ENCODE peak calls at places on chromosomes 16 and 17, in eight cellular contexts. One of them, this sample, is unnamed.

GRCh38 chr17:50511058-50511457 is 2.8 kb downstream of the MYCBPAP start:
- DNase-seq in uterus: no peak
- DNase-seq in suprapubic skin: no peak
- DNase-seq in cardiac muscle cell: peak
- DNase-seq in IMR-90: peak
- DNase-seq in GM23338: no peak
- DNase-seq in AG04449: no peak
- DNase-seq in WTC11: no peak
- DNase-seq in this sample: no peak

GRCh38 chr17:64358261-64358788 is 32.3 kb downstream of the PECAM1 start:
- DNase-seq in GM23338: no peak
- DNase-seq in cardiac muscle cell: no peak
- DNase-seq in WTC11: no peak
- DNase-seq in suprapubic skin: no peak
- DNase-seq in AG04449: no peak
- DNase-seq in uterus: no peak
- DNase-seq in IMR-90: no peak
- DNase-seq in this sample: no peak

GRCh38 chr17:79045830-79046500 is 22.0 kb downstream of the C1QTNF1 start:
- DNase-seq in AG04449: no peak
- DNase-seq in uterus: peak
- DNase-seq in IMR-90: peak
- DNase-seq in suprapubic skin: peak
- DNase-seq in WTC11: peak
- DNase-seq in cardiac muscle cell: peak
- DNase-seq in GM23338: peak
- DNase-seq in this sample: no peak

GRCh38 chr16:1154291-1154886 is 1.5 kb downstream of the CACNA1H start:
- DNase-seq in suprapubic skin: no peak
- DNase-seq in GM23338: peak
- DNase-seq in WTC11: peak
- DNase-seq in uterus: peak
- DNase-seq in IMR-90: no peak
- DNase-seq in cardiac muscle cell: no peak
- DNase-seq in AG04449: no peak
- DNase-seq in this sample: no peak

GRCh38 chr16:15942901-15943690 is 6.3 kb upstream of the ABCC1 start:
- DNase-seq in IMR-90: no peak
- DNase-seq in AG04449: no peak
- DNase-seq in suprapubic skin: no peak
- DNase-seq in WTC11: no peak
- DNase-seq in GM23338: no peak
- DNase-seq in uterus: no peak
- DNase-seq in cardiac muscle cell: no peak
- DNase-seq in this sample: no peak

GRCh38 chr17:80348551-80349436 is 66.2 kb upstream of the ENDOV start:
- DNase-seq in AG04449: no peak
- DNase-seq in IMR-90: peak
- DNase-seq in WTC11: no peak
- DNase-seq in GM23338: no peak
- DNase-seq in suprapubic skin: peak
- DNase-seq in cardiac muscle cell: no peak
- DNase-seq in uterus: no peak
- DNase-seq in this sample: no peak

GRCh38 chr17:57541049-57541448 is 204.1 kb downstream of the CCDC182 start:
- DNase-seq in GM23338: no peak
- DNase-seq in IMR-90: no peak
- DNase-seq in cardiac muscle cell: no peak
- DNase-seq in AG04449: no peak
- DNase-seq in WTC11: no peak
- DNase-seq in uterus: no peak
- DNase-seq in suprapubic skin: no peak
- DNase-seq in this sample: no peak

GRCh38 chr17:58985265-58985810 is 121.3 kb downstream of the TRIM37 start:
- DNase-seq in uterus: no peak
- DNase-seq in cardiac muscle cell: no peak
- DNase-seq in GM23338: no peak
- DNase-seq in WTC11: no peak
- DNase-seq in IMR-90: no peak
- DNase-seq in suprapubic skin: no peak
- DNase-seq in AG04449: no peak
- DNase-seq in this sample: no peak

GRCh38 chr17:81456091-81456490 is 56.5 kb downstream of the ACTG1 start:
- DNase-seq in GM23338: no peak
- DNase-seq in cardiac muscle cell: no peak
- DNase-seq in AG04449: no peak
- DNase-seq in uterus: no peak
- DNase-seq in suprapubic skin: no peak
- DNase-seq in WTC11: no peak
- DNase-seq in IMR-90: no peak
- DNase-seq in this sample: no peak

GRCh38 chr17:66177048-66177447 is 14.9 kb downstream of the CEP112 start:
- DNase-seq in IMR-90: no peak
- DNase-seq in AG04449: no peak
- DNase-seq in suprapubic skin: no peak
- DNase-seq in GM23338: no peak
- DNase-seq in uterus: no peak
- DNase-seq in cardiac muscle cell: no peak
- DNase-seq in WTC11: no peak
- DNase-seq in this sample: no peak

GRCh38 chr17:1298616-1299015 is 19.2 kb downstream of the TRARG1 start:
- DNase-seq in AG04449: no peak
- DNase-seq in cardiac muscle cell: peak
- DNase-seq in GM23338: peak
- DNase-seq in uterus: no peak
- DNase-seq in IMR-90: no peak
- DNase-seq in suprapubic skin: no peak
- DNase-seq in WTC11: peak
- DNase-seq in this sample: no peak

GRCh38 chr17:27569257-27569722 is 61.7 kb upstream of the LGALS9 start:
- DNase-seq in GM23338: peak
- DNase-seq in IMR-90: peak
- DNase-seq in cardiac muscle cell: peak
- DNase-seq in uterus: no peak
- DNase-seq in WTC11: peak
- DNase-seq in suprapubic skin: no peak
- DNase-seq in AG04449: no peak
- DNase-seq in this sample: no peak

GRCh38 chr16:26889751-26890150 is 177.0 kb upstream of the C16orf82 start:
- DNase-seq in IMR-90: no peak
- DNase-seq in uterus: no peak
- DNase-seq in GM23338: no peak
- DNase-seq in WTC11: no peak
- DNase-seq in AG04449: no peak
- DNase-seq in cardiac muscle cell: no peak
- DNase-seq in suprapubic skin: no peak
- DNase-seq in this sample: no peak

GRCh38 chr16:19123535-19124178 is 9.9 kb downstream of the ITPRIPL2 start:
- DNase-seq in IMR-90: no peak
- DNase-seq in WTC11: no peak
- DNase-seq in AG04449: no peak
- DNase-seq in cardiac muscle cell: no peak
- DNase-seq in uterus: no peak
- DNase-seq in GM23338: no peak
- DNase-seq in suprapubic skin: no peak
- DNase-seq in this sample: no peak

GRCh38 chr16:68370921-68371651 is 60.3 kb downstream of the PRMT7 start:
- DNase-seq in WTC11: no peak
- DNase-seq in uterus: no peak
- DNase-seq in cardiac muscle cell: no peak
- DNase-seq in GM23338: no peak
- DNase-seq in suprapubic skin: no peak
- DNase-seq in AG04449: no peak
- DNase-seq in IMR-90: no peak
- DNase-seq in this sample: no peak

GRCh38 chr17:34131386-34131785 is 123.7 kb upstream of the CCL2 start:
- DNase-seq in suprapubic skin: no peak
- DNase-seq in AG04449: no peak
- DNase-seq in GM23338: no peak
- DNase-seq in uterus: no peak
- DNase-seq in cardiac muscle cell: peak
- DNase-seq in IMR-90: no peak
- DNase-seq in WTC11: no peak
- DNase-seq in this sample: no peak

GRCh38 chr16:78005881-78006280 is 16.5 kb upstream of the CLEC3A start:
- DNase-seq in IMR-90: no peak
- DNase-seq in cardiac muscle cell: peak
- DNase-seq in uterus: no peak
- DNase-seq in suprapubic skin: no peak
- DNase-seq in WTC11: peak
- DNase-seq in AG04449: no peak
- DNase-seq in GM23338: peak
- DNase-seq in this sample: no peak

GRCh38 chr17:41464682-41465081 is 2.5 kb downstream of the KRT32 start:
- DNase-seq in AG04449: peak
- DNase-seq in cardiac muscle cell: peak
- DNase-seq in IMR-90: peak
- DNase-seq in GM23338: no peak
- DNase-seq in uterus: peak
- DNase-seq in WTC11: no peak
- DNase-seq in suprapubic skin: no peak
- DNase-seq in this sample: no peak

GRCh38 chr17:48994548-48995331 is 2.4 kb upstream of the IGF2BP1 start:
- DNase-seq in suprapubic skin: no peak
- DNase-seq in uterus: no peak
- DNase-seq in AG04449: no peak
- DNase-seq in cardiac muscle cell: no peak
- DNase-seq in WTC11: no peak
- DNase-seq in GM23338: no peak
- DNase-seq in IMR-90: no peak
- DNase-seq in this sample: no peak

GRCh38 chr17:73089322-73089721 is 3.2 kb downstream of the SLC39A11 start:
- DNase-seq in AG04449: no peak
- DNase-seq in GM23338: no peak
- DNase-seq in WTC11: no peak
- DNase-seq in uterus: no peak
- DNase-seq in cardiac muscle cell: no peak
- DNase-seq in IMR-90: no peak
- DNase-seq in suprapubic skin: no peak
- DNase-seq in this sample: no peak

GRCh38 chr16:53429221-53429943 is 4.9 kb upstream of the RBL2 start:
- DNase-seq in WTC11: no peak
- DNase-seq in uterus: peak
- DNase-seq in AG04449: no peak
- DNase-seq in cardiac muscle cell: no peak
- DNase-seq in IMR-90: peak
- DNase-seq in GM23338: no peak
- DNase-seq in suprapubic skin: no peak
- DNase-seq in this sample: no peak

GRCh38 chr16:57834936-57835335 is 32.6 kb upstream of the KIFC3 start:
- DNase-seq in IMR-90: peak
- DNase-seq in suprapubic skin: no peak
- DNase-seq in GM23338: peak
- DNase-seq in WTC11: no peak
- DNase-seq in AG04449: no peak
- DNase-seq in uterus: no peak
- DNase-seq in cardiac muscle cell: no peak
- DNase-seq in this sample: no peak

GRCh38 chr16:66972983-66973382 is 11.9 kb downstream of the CES3 start:
- DNase-seq in WTC11: no peak
- DNase-seq in suprapubic skin: no peak
- DNase-seq in GM23338: no peak
- DNase-seq in uterus: no peak
- DNase-seq in IMR-90: no peak
- DNase-seq in AG04449: no peak
- DNase-seq in cardiac muscle cell: peak
- DNase-seq in this sample: no peak

GRCh38 chr16:2967721-2968161 is 1.4 kb upstream of the PAQR4 start:
- DNase-seq in cardiac muscle cell: no peak
- DNase-seq in IMR-90: no peak
- DNase-seq in GM23338: no peak
- DNase-seq in suprapubic skin: no peak
- DNase-seq in WTC11: no peak
- DNase-seq in uterus: no peak
- DNase-seq in AG04449: no peak
- DNase-seq in this sample: no peak

GRCh38 chr16:2967211-2967631 is 1.9 kb upstream of the PAQR4 start:
- DNase-seq in suprapubic skin: no peak
- DNase-seq in uterus: no peak
- DNase-seq in AG04449: no peak
- DNase-seq in cardiac muscle cell: no peak
- DNase-seq in GM23338: peak
- DNase-seq in IMR-90: no peak
- DNase-seq in WTC11: no peak
- DNase-seq in this sample: no peak

GRCh38 chr16:2968368-2968737 is 795 bp upstream of the PAQR4 start:
- DNase-seq in IMR-90: no peak
- DNase-seq in AG04449: no peak
- DNase-seq in GM23338: peak
- DNase-seq in WTC11: no peak
- DNase-seq in uterus: no peak
- DNase-seq in suprapubic skin: no peak
- DNase-seq in cardiac muscle cell: no peak
- DNase-seq in this sample: no peak

GRCh38 chr16:2966043-2966802 is 2.1 kb downstream of the KREMEN2 start:
- DNase-seq in AG04449: no peak
- DNase-seq in cardiac muscle cell: no peak
- DNase-seq in suprapubic skin: no peak
- DNase-seq in GM23338: no peak
- DNase-seq in IMR-90: no peak
- DNase-seq in uterus: no peak
- DNase-seq in WTC11: peak
- DNase-seq in this sample: no peak

GRCh38 chr16:2966803-2967184 is 2.4 kb upstream of the PAQR4 start:
- DNase-seq in IMR-90: no peak
- DNase-seq in cardiac muscle cell: no peak
- DNase-seq in WTC11: peak
- DNase-seq in AG04449: no peak
- DNase-seq in uterus: no peak
- DNase-seq in suprapubic skin: no peak
- DNase-seq in GM23338: peak
- DNase-seq in this sample: no peak
- TF ChIP-seq CTCF in IMR-90: no peak
- TF ChIP-seq CTCF in cardiac muscle cell: no peak
- TF ChIP-seq CTCF in WTC11: no peak
- TF ChIP-seq CTCF in AG04449: no peak
- TF ChIP-seq CTCF in uterus: no peak
- TF ChIP-seq CTCF in suprapubic skin: no peak
- TF ChIP-seq CTCF in GM23338: peak
- TF ChIP-seq CTCF in this sample: no peak

GRCh38 chr17:44115585-44116415 is 7.6 kb downstream of the HDAC5 start:
- DNase-seq in suprapubic skin: no peak
- DNase-seq in GM23338: peak
- DNase-seq in uterus: no peak
- DNase-seq in cardiac muscle cell: peak
- DNase-seq in IMR-90: peak
- DNase-seq in AG04449: no peak
- DNase-seq in WTC11: peak
- DNase-seq in this sample: no peak
- TF ChIP-seq CTCF in suprapubic skin: peak
- TF ChIP-seq CTCF in GM23338: peak
- TF ChIP-seq CTCF in uterus: peak
- TF ChIP-seq CTCF in cardiac muscle cell: peak
- TF ChIP-seq CTCF in IMR-90: peak
- TF ChIP-seq CTCF in AG04449: peak
- TF ChIP-seq CTCF in WTC11: peak
- TF ChIP-seq CTCF in this sample: peak

GRCh38 chr16:73560497-73560896 is 512.6 kb upstream of the ZFHX3 start:
- DNase-seq in cardiac muscle cell: no peak
- DNase-seq in AG04449: no peak
- DNase-seq in GM23338: no peak
- DNase-seq in WTC11: no peak
- DNase-seq in uterus: no peak
- DNase-seq in IMR-90: no peak
- DNase-seq in suprapubic skin: no peak
- DNase-seq in this sample: no peak
- TF ChIP-seq CTCF in cardiac muscle cell: no peak
- TF ChIP-seq CTCF in AG04449: no peak
- TF ChIP-seq CTCF in GM23338: no peak
- TF ChIP-seq CTCF in WTC11: no peak
- TF ChIP-seq CTCF in uterus: no peak
- TF ChIP-seq CTCF in IMR-90: no peak
- TF ChIP-seq CTCF in suprapubic skin: no peak
- TF ChIP-seq CTCF in this sample: no peak

GRCh38 chr17:15233022-15233805 is 31.9 kb downstream of the PMP22 start:
- DNase-seq in GM23338: peak
- DNase-seq in IMR-90: peak
- DNase-seq in suprapubic skin: no peak
- DNase-seq in WTC11: peak
- DNase-seq in uterus: no peak
- DNase-seq in cardiac muscle cell: no peak
- DNase-seq in AG04449: peak
- DNase-seq in this sample: no peak
- TF ChIP-seq CTCF in GM23338: peak
- TF ChIP-seq CTCF in IMR-90: peak
- TF ChIP-seq CTCF in suprapubic skin: no peak
- TF ChIP-seq CTCF in WTC11: no peak
- TF ChIP-seq CTCF in uterus: no peak
- TF ChIP-seq CTCF in cardiac muscle cell: peak
- TF ChIP-seq CTCF in AG04449: peak
- TF ChIP-seq CTCF in this sample: no peak

This sample was measured in type B pancreatic cell.